ENCODE peak calls at places on chromosome 14, in nine cellular contexts. O is right cardiac atrium; V is EL; H is H7; T is stimulated activated CD4-positive, alpha-beta T cell treated with anti-CD3 and anti-CD28 coated beads, Interleukin-4, amount 100 ng/mL, for 1 hour; I is colonic mucosa; N is M059J; M is left lobe of liver; U is brain microvascular endothelial cell. Q is an unnamed sample.

GRCh38 chr14:65025818-65026217 is 39.1 kb downstream of the FNTB start:
- DNase-seq in O (no peak), V (no peak), H (no peak), T (no peak), I (no peak), N (no peak), M (no peak), U (no peak), Q (no peak)

GRCh38 chr14:92252291-92252690 is 70.7 kb upstream of the SLC24A4 start:
- DNase-seq in O (no peak), V (no peak), H (no peak), T (no peak), I (no peak), N (no peak), M (no peak), U (no peak), Q (peak; percentile 30)

GRCh38 chr14:86141966-86142365 is 612.0 kb downstream of the FLRT2 start:
- DNase-seq in O (no peak), V (no peak), H (no peak), T (no peak), I (no peak), N (no peak), M (no peak), U (no peak), Q (no peak)

GRCh38 chr14:103545915-103546650 is 16.4 kb downstream of the BAG5 start:
- DNase-seq in O (peak; percentile 66), V (no peak), H (peak; percentile 65), T (no peak), I (no peak), N (no peak), M (no peak), U (no peak), Q (no peak)

GRCh38 chr14:73460691-73461127 is 2.4 kb upstream of the NUMB start:
- DNase-seq in O (no peak), V (peak; percentile 50), H (no peak), T (no peak), I (no peak), N (peak; percentile 67), M (no peak), U (peak; percentile 61), Q (no peak)

GRCh38 chr14:77889971-77890442 is 90.1 kb downstream of the ADCK1 start:
- DNase-seq in O (no peak), V (peak; percentile 76), H (no peak), T (no peak), I (no peak), N (peak; percentile 66), M (no peak), U (peak; percentile 84), Q (no peak)

GRCh38 chr14:65791551-65791981 is 379.0 kb downstream of the FUT8 start:
- DNase-seq in O (no peak), V (peak; percentile 88), H (peak; percentile 26), T (no peak), I (no peak), N (peak; percentile 81), M (no peak), U (peak; percentile 85), Q (no peak)

GRCh38 chr14:69615471-69616407 is 4.3 kb downstream of the SUSD6 start:
- DNase-seq in O (peak; percentile 67), V (peak; percentile 81), H (no peak), T (no peak), I (peak; percentile 52), N (peak; percentile 76), M (no peak), U (peak; percentile 78), Q (no peak)

GRCh38 chr14:67569651-67570290 is 30.3 kb downstream of the PIGH start:
- DNase-seq in O (no peak), V (no peak), H (no peak), T (no peak), I (no peak), N (no peak), M (no peak), U (no peak), Q (no peak)

GRCh38 chr14:100537701-100538565 is 49.3 kb downstream of the BEGAIN start:
- DNase-seq in O (peak; percentile 57), V (no peak), H (peak; percentile 77), T (peak; percentile 1), I (peak; percentile 14), N (no peak), M (peak; percentile 40), U (no peak), Q (peak; percentile 83)

GRCh38 chr14:88613552-88614010 is 50.7 kb downstream of the ZC3H14 start:
- DNase-seq in O (no peak), V (peak; percentile 81), H (no peak), T (no peak), I (no peak), N (peak; percentile 91), M (peak; percentile 49), U (peak; percentile 38), Q (no peak)

GRCh38 chr14:85453401-85453800 is 76.5 kb upstream of the FLRT2 start:
- DNase-seq in O (no peak), V (no peak), H (no peak), T (no peak), I (no peak), N (no peak), M (no peak), U (no peak), Q (no peak)

GRCh38 chr14:91144425-91145145 is 30.7 kb downstream of the DGLUCY start:
- DNase-seq in O (no peak), V (peak; percentile 59), H (no peak), T (no peak), I (no peak), N (no peak), M (no peak), U (peak; percentile 48), Q (no peak)

Q was measured in frontal cortex.